ENCODE peak calls at places on chromosomes 13 and 19, in four cellular contexts. X, Y, S and O are unnamed samples.

GRCh38 chr19:18701250-18701608 is 17.7 kb downstream of the CRTC1 start:
- DNase-seq in Y (peak; percentile 31), X (peak; percentile 58), S (no peak), O (no peak)

GRCh38 chr13:111460548-111461444 is 140.4 kb downstream of the TEX29 start:
- DNase-seq in Y (peak; percentile 3), X (no peak), S (peak; percentile 76), O (peak; percentile 68)

GRCh38 chr19:36572593-36573019 is 486 bp downstream of the ZNF529 start:
- DNase-seq in S (peak; percentile 15), Y (no peak), X (no peak), O (no peak)

GRCh38 chr13:90683711-90684131 is 663.8 kb upstream of the MIR17HG start:
- DNase-seq in S (no peak), Y (no peak), X (no peak), O (no peak)

GRCh38 chr13:111514646-111515617 is 194.5 kb downstream of the TEX29 start:
- DNase-seq in S (no peak), X (no peak), Y (no peak), O (no peak)

GRCh38 chr19:33464010-33464732 is 57.4 kb downstream of the PEPD start:
- DNase-seq in X (no peak), Y (no peak), S (no peak), O (no peak)

GRCh38 chr19:961866-962620 is 22.1 kb upstream of the WDR18 start:
- DNase-seq in Y (no peak), S (no peak), X (no peak), O (peak; percentile 89)

GRCh38 chr19:38665950-38666661 is 18.7 kb downstream of the ACTN4 start:
- DNase-seq in Y (no peak), X (no peak), S (peak; percentile 98), O (peak; percentile 55)

GRCh38 chr13:33871207-33872004 is 53.5 kb downstream of the RFC3 start:
- DNase-seq in S (no peak), X (no peak), Y (no peak), O (peak; percentile 15)

GRCh38 chr13:31697290-31697689 is 42.0 kb upstream of the RXFP2 start:
- DNase-seq in X (no peak), Y (no peak), S (no peak), O (no peak)

GRCh38 chr13:48500652-48501197 is 32.2 kb downstream of the RCBTB2 start:
- DNase-seq in S (peak; percentile 19), X (no peak), Y (peak; percentile 37), O (peak; percentile 64)

GRCh38 chr13:38530492-38530891 is 156.4 kb upstream of the FREM2 start:
- DNase-seq in Y (no peak), S (peak; percentile 24), X (no peak), O (peak; percentile 15)

GRCh38 chr19:21566073-21566472 is 60.7 kb downstream of the ZNF429 start:
- DNase-seq in Y (no peak), X (no peak), S (no peak), O (no peak)

GRCh38 chr19:1102407-1103106 is 1.2 kb upstream of the GPX4 start:
- DNase-seq in Y (peak; percentile 43), X (no peak), S (no peak), O (peak; percentile 89)

GRCh38 chr19:12202250-12202649 is 39.4 kb downstream of the ZNF136 start:
- DNase-seq in Y (peak; percentile 27), S (peak; percentile 81), X (no peak), O (no peak)

GRCh38 chr19:12703056-12703455 is 6.6 kb upstream of the FBXW9 start:
- DNase-seq in X (no peak), S (peak; percentile 94), Y (peak; percentile 83), O (peak; percentile 18)

GRCh38 chr19:33499248-33499647 is 22.3 kb downstream of the PEPD start:
- DNase-seq in S (no peak), Y (no peak), X (no peak), O (no peak)

GRCh38 chr19:49913720-49914119 is 15.3 kb upstream of the ATF5 start:
- DNase-seq in X (no peak), Y (no peak), S (no peak), O (no peak)

GRCh38 chr19:49911381-49912145 is 14.9 kb upstream of the IL4I1 start:
- DNase-seq in Y (peak; percentile 21), X (no peak), S (no peak), O (no peak)

GRCh38 chr19:49915271-49915670 is 13.7 kb upstream of the ATF5 start:
- DNase-seq in S (no peak), X (no peak), Y (no peak), O (no peak)

GRCh38 chr19:49910179-49910578 is 13.5 kb upstream of the IL4I1 start:
- DNase-seq in X (no peak), Y (no peak), S (no peak), O (no peak)

DNA sequence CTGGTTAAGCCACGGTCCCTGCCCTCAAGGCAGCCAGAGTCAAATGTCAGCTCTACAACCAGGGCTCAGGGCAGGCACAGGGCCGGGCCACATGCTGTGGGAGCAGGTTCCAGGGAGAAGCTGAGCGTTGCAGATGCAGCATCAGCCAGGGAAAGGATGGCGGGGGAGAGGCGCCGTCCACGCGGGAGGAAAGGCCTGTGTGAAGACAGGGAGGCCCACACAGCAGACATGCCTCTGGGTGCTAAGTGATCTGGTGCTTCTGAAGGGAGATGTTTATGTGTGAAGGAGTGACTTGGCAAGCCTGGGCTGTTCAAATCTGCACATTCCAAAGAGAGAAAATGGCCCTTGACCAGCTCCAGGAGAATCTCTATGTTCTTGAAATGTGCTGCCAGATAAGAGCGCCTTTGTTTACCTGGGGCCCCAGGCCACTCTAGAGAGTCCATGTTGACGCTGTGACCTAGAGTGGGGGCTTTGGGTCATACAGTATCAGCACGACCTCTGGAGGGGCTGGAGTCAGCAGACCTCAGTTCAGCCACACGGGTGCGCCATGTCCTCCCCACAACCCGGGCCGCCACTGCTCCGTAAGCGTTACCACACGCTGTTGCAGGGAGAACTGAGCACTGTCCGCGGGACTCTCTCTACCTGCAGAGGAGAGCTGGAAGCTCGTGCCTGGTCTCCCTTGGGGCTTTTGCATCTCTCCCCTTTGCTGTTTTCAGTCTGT is 15.9 kb upstream of the ATF5 start:
- DNase-seq in Y (no peak), S (peak; percentile 77), X (no peak), O (peak; percentile 59)
- H3K79me2 ChIP-seq in Y (peaks cover 41% of the 10 kb centered on the region), S (peaks cover 48% of the 10 kb centered on the region), X (peaks cover 89% of the 10 kb centered on the region), O (peaks cover 23% of the 10 kb centered on the region)

GRCh38 chr13:46310066-46310465 is 77.0 kb downstream of the RUBCNL start:
- DNase-seq in X (no peak), S (no peak), Y (no peak), O (no peak)

GRCh38 chr13:46307554-46307953 is 79.5 kb downstream of the RUBCNL start:
- DNase-seq in X (no peak), Y (no peak), S (no peak), O (no peak)

GRCh38 chr13:46303743-46304385 is 83.2 kb downstream of the RUBCNL start:
- DNase-seq in X (no peak), S (no peak), Y (no peak), O (no peak)

DNA sequence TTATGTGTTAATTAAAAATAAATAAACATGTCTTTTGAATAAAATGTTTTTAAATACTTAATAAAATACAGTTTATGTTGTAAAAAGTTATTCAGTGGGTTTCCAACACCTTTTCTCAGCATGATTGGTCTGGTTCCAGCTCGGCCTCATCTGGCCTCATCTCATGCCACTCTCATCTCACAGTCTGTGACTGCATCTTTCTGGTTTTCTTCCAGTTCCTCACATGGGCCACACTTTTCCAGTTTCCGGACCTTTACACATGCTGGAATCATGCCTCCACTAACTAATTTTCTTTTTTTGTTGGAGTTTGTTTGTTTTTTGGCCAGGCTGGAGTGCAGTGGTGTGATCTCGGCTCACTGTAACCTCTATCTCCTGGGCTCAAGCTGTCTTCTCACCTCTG is 82.5 kb downstream of the RUBCNL start:
- DNase-seq in S (no peak), Y (no peak), X (no peak), O (no peak)
- TF ChIP-seq EZH2phosphoT487 in S (no peak), Y (no peak), X (no peak), O (no peak)

GRCh38 chr19:16382775-16383543 is 58.3 kb downstream of the KLF2 start:
- DNase-seq in Y (peak; percentile 82), S (peak; percentile 91), X (peak; percentile 78), O (peak; percentile 87)
- H3K4me1 ChIP-seq in Y (peaks cover 30% of the 10 kb centered on the region), S (no peaks in the 10 kb centered on the region), X (peaks cover 28% of the 10 kb centered on the region), O (no peaks in the 10 kb centered on the region)

DNA sequence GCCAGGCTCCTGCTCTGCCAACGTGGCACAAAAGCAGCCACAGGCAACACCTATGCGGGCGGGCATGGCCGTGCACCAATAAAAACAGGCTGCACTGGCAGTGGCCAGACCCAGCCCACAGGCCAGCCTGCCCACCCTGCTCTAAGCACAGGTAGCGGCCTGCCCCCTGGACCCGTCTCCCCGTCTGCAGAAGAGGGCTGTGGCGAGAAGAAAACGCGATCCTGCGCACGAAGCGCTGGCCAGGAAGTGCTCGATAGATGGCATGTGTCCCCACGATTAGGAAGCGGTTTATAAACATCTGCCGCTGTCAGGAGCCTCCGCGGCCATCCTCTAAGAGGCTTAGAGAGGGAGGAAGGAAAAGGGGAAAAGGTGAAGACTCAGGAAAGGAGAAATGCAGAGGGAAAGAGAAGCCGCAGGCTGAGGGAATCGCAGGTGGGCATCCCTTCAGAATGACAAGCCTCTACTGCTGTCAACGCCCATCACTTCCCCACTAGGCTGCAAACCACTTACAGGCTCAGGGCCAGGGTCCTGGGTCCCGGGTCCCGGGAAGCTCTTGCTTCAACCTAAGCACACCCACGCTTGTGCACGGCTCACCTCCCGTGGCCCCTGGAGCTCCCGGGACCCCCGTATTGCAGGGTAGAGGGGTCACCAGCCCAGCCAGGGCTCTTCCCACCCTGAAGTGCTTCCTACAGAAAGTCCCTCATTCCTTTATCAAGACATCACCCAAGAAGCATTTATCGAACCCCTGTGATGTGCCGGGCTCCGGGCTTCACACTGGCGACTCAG is 10.5 kb downstream of the MLLT1 start:
- DNase-seq in S (no peak), Y (no peak), X (no peak), O (no peak)
- H3K79me2 ChIP-seq in S (peaks cover 94% of the 10 kb centered on the region), Y (peaks cover 32% of the 10 kb centered on the region), X (peaks cover 98% of the 10 kb centered on the region), O (peaks cover 98% of the 10 kb centered on the region)